ENCODE peak calls at places on chromosome 9, in four cellular contexts. One of them, this sample, is unnamed.

GRCh38 chr9:123326662-123327093 is 29.3 kb upstream of the CRB2 start:
- DNase-seq in NCI-H2081: no peak
- DNase-seq in GM12865: peak; percentile 77
- DNase-seq in epithelial cell of prostate: no peak
- DNase-seq in this sample: no peak

GRCh38 chr9:76101472-76101871 is 211.0 kb downstream of the PCSK5 start:
- DNase-seq in NCI-H2081: no peak
- DNase-seq in GM12865: no peak
- DNase-seq in epithelial cell of prostate: no peak
- DNase-seq in this sample: no peak

GRCh38 chr9:137604345-137605145 is 941 bp upstream of the ARRDC1 start:
- DNase-seq in NCI-H2081: no peak
- DNase-seq in GM12865: no peak
- DNase-seq in epithelial cell of prostate: no peak
- DNase-seq in this sample: no peak

GRCh38 chr9:69946800-69947437 is 96.7 kb upstream of the MAMDC2 start:
- DNase-seq in NCI-H2081: no peak
- DNase-seq in GM12865: no peak
- DNase-seq in epithelial cell of prostate: peak; percentile 26
- DNase-seq in this sample: no peak

GRCh38 chr9:37994639-37995347 is 74.2 kb downstream of the SHB start:
- DNase-seq in NCI-H2081: peak; percentile 91
- DNase-seq in GM12865: peak; percentile 82
- DNase-seq in epithelial cell of prostate: no peak
- DNase-seq in this sample: peak; percentile 86

GRCh38 chr9:106956971-106957370 is 94.0 kb downstream of the ZNF462 start:
- DNase-seq in NCI-H2081: no peak
- DNase-seq in GM12865: no peak
- DNase-seq in epithelial cell of prostate: no peak
- DNase-seq in this sample: no peak

GRCh38 chr9:98075332-98075805 is 18.8 kb downstream of the NANS start:
- DNase-seq in NCI-H2081: no peak
- DNase-seq in GM12865: no peak
- DNase-seq in epithelial cell of prostate: no peak
- DNase-seq in this sample: no peak

GRCh38 chr9:121670447-121670846 is 19.0 kb downstream of the DAB2IP start:
- DNase-seq in NCI-H2081: no peak
- DNase-seq in GM12865: no peak
- DNase-seq in epithelial cell of prostate: no peak
- DNase-seq in this sample: no peak

GRCh38 chr9:14838701-14839100 is 71.5 kb downstream of the FREM1 start:
- DNase-seq in NCI-H2081: no peak
- DNase-seq in GM12865: no peak
- DNase-seq in epithelial cell of prostate: no peak
- DNase-seq in this sample: no peak

GRCh38 chr9:117734523-117735314 is 30.5 kb downstream of the TLR4 start:
- DNase-seq in NCI-H2081: no peak
- DNase-seq in GM12865: no peak
- DNase-seq in epithelial cell of prostate: no peak
- DNase-seq in this sample: no peak

GRCh38 chr9:35660966-35661413 is 2.9 kb downstream of the CCDC107 start:
- DNase-seq in NCI-H2081: peak; percentile 24
- DNase-seq in GM12865: no peak
- DNase-seq in epithelial cell of prostate: no peak
- DNase-seq in this sample: no peak

GRCh38 chr9:82957526-82958379 is 105.2 kb downstream of the RASEF start:
- DNase-seq in NCI-H2081: peak; percentile 59
- DNase-seq in GM12865: no peak
- DNase-seq in epithelial cell of prostate: no peak
- DNase-seq in this sample: no peak

GRCh38 chr9:127131871-127132270 is 9.4 kb upstream of the ANGPTL2 start:
- DNase-seq in NCI-H2081: no peak
- DNase-seq in GM12865: no peak
- DNase-seq in epithelial cell of prostate: no peak
- DNase-seq in this sample: no peak

GRCh38 chr9:124764774-124765438 is 6.2 kb downstream of the NR6A1 start:
- DNase-seq in NCI-H2081: peak; percentile 13
- DNase-seq in GM12865: peak; percentile 73
- DNase-seq in epithelial cell of prostate: no peak
- DNase-seq in this sample: no peak

GRCh38 chr9:136204838-136205706 is at the start of gene LHX3:
- DNase-seq in NCI-H2081: no peak
- DNase-seq in GM12865: no peak
- DNase-seq in epithelial cell of prostate: no peak
- DNase-seq in this sample: no peak

GRCh38 chr9:78620764-78621163 is 323.8 kb downstream of the PSAT1 start:
- DNase-seq in NCI-H2081: no peak
- DNase-seq in GM12865: no peak
- DNase-seq in epithelial cell of prostate: no peak
- DNase-seq in this sample: no peak

GRCh38 chr9:120862452-120862851 is 14.5 kb downstream of the PHF19 start:
- DNase-seq in NCI-H2081: no peak
- DNase-seq in GM12865: no peak
- DNase-seq in epithelial cell of prostate: no peak
- DNase-seq in this sample: no peak

GRCh38 chr9:134585746-134586706 is 55.6 kb upstream of the COL5A1 start:
- DNase-seq in NCI-H2081: no peak
- DNase-seq in GM12865: no peak
- DNase-seq in epithelial cell of prostate: no peak
- DNase-seq in this sample: no peak

GRCh38 chr9:74366111-74366510 is 131.0 kb upstream of the RORB start:
- DNase-seq in NCI-H2081: no peak
- DNase-seq in GM12865: no peak
- DNase-seq in epithelial cell of prostate: no peak
- DNase-seq in this sample: no peak

GRCh38 chr9:136339173-136339957 is 12.0 kb downstream of the GPSM1 start:
- DNase-seq in NCI-H2081: no peak
- DNase-seq in GM12865: peak; percentile 76
- DNase-seq in epithelial cell of prostate: no peak
- DNase-seq in this sample: peak; percentile 28